ENCODE peak calls at places on chromosome 14, in four cellular contexts. D is AG04450, A is COLO829, N is T-cell. B is an unnamed sample.

GRCh38 chr14:95713596-95714371 is at the start of gene TCL1A:
- DNase-seq in D (no peak), N (no peak), A (no peak), B (no peak)

GRCh38 chr14:60092516-60092915 is 793 bp downstream of the PCNX4 start:
- DNase-seq in N (no peak), A (peak; percentile 17), D (no peak), B (peak; percentile 10)

GRCh38 chr14:77323571-77323970 is 2.7 kb downstream of the GSTZ1 start:
- DNase-seq in A (no peak), N (no peak), D (no peak), B (no peak)

GRCh38 chr14:24095196-24096068 is 1.3 kb downstream of the PCK2 start:
- DNase-seq in N (no peak), A (peak; percentile 56), D (no peak), B (peak; percentile 59)

GRCh38 chr14:86388216-86388615 is 858.3 kb downstream of the FLRT2 start:
- DNase-seq in A (no peak), N (no peak), D (no peak), B (no peak)

GRCh38 chr14:95519699-95520098 is 3.2 kb upstream of the SYNE3 start:
- DNase-seq in N (peak; percentile 25), D (no peak), A (peak; percentile 44), B (no peak)

GRCh38 chr14:88026890-88027289 is 22.0 kb downstream of the GPR65 start:
- DNase-seq in N (no peak), A (no peak), D (no peak), B (no peak)

GRCh38 chr14:55103005-55103640 is 25.9 kb upstream of the LGALS3 start:
- DNase-seq in D (peak; percentile 72), N (peak; percentile 23), A (peak; percentile 49), B (peak; percentile 36)

GRCh38 chr14:67411820-67412421 is at the start of gene PLEK2:
- DNase-seq in A (no peak), D (no peak), N (peak; percentile 47), B (no peak)

GRCh38 chr14:104171029-104171697 is 32.8 kb downstream of the KIF26A start:
- DNase-seq in N (no peak), A (no peak), D (no peak), B (peak; percentile 65)

GRCh38 chr14:64946310-64947045 is 3.9 kb upstream of the GPX2 start:
- DNase-seq in N (no peak), D (no peak), A (no peak), B (no peak)

GRCh38 chr14:74572829-74573360 is 39.1 kb downstream of the LTBP2 start:
- DNase-seq in N (no peak), D (no peak), A (peak; percentile 53), B (no peak)

GRCh38 chr14:100383727-100384158 is 60.6 kb downstream of the SLC25A47 start:
- DNase-seq in D (no peak), N (peak; percentile 62), A (peak; percentile 62), B (peak; percentile 74)

GRCh38 chr14:61476737-61477410 is 155.5 kb downstream of the PRKCH start:
- DNase-seq in D (peak; percentile 96), A (no peak), N (peak; percentile 67), B (no peak)

GRCh38 chr14:104436741-104437701 is 142.5 kb upstream of the C14orf180 start:
- DNase-seq in A (no peak), D (no peak), N (no peak), B (no peak)

GRCh38 chr14:21978184-21978998 is 304.8 kb upstream of the OR4E1 start:
- DNase-seq in A (peak; percentile 49), D (no peak), N (peak; percentile 60), B (peak; percentile 68)

GRCh38 chr14:101980251-101980650 is 15.9 kb downstream of the DYNC1H1 start:
- DNase-seq in D (no peak), N (no peak), A (no peak), B (no peak)

GRCh38 chr14:84874436-84874835 is 655.5 kb upstream of the FLRT2 start:
- DNase-seq in A (peak; percentile 32), N (no peak), D (no peak), B (no peak)

GRCh38 chr14:34685819-34686428 is 28.5 kb downstream of the CFL2 start:
- DNase-seq in D (no peak), N (no peak), A (no peak), B (no peak)

GRCh38 chr14:76091036-76091435 is 60.7 kb upstream of the GPATCH2L start:
- DNase-seq in A (no peak), D (no peak), N (no peak), B (no peak)

GRCh38 chr14:91373591-91374245 is 43.9 kb downstream of the CCDC88C start:
- DNase-seq in A (no peak), N (no peak), D (no peak), B (no peak)

GRCh38 chr14:63918411-63918810 is 65.6 kb downstream of the SYNE2 start:
- DNase-seq in A (no peak), N (no peak), D (no peak), B (peak; percentile 34)

GRCh38 chr14:101007765-101008164 is 104.2 kb upstream of the RTL1 start:
- DNase-seq in N (no peak), A (no peak), D (no peak), B (no peak)

GRCh38 chr14:24607081-24607480 is 2.4 kb downstream of the GZMH start:
- DNase-seq in A (no peak), D (no peak), N (no peak), B (no peak)

GRCh38 chr14:77281852-77282251 is 10.8 kb upstream of the NGB start:
- DNase-seq in D (no peak), N (no peak), A (no peak), B (no peak)

GRCh38 chr14:100159107-100159864 is at the start of gene DEGS2:
- DNase-seq in D (no peak), N (peak; percentile 45), A (no peak), B (peak; percentile 69)

GRCh38 chr14:101234588-101234937 is 326.7 kb upstream of the DIO3 start:
- DNase-seq in N (no peak), A (no peak), D (no peak), B (no peak)

GRCh38 chr14:98208074-98208675 is 1063.8 kb downstream of the BCL11B start:
- DNase-seq in A (no peak), N (no peak), D (no peak), B (no peak)

GRCh38 chr14:22567437-22567836 is 21.6 kb downstream of the DAD1 start:
- DNase-seq in A (no peak), N (no peak), D (no peak), B (no peak)

GRCh38 chr14:81110186-81110585 is 110.6 kb downstream of the GTF2A1 start:
- DNase-seq in D (no peak), A (no peak), N (no peak), B (no peak)

GRCh38 chr14:93947282-93947681 is 20.1 kb downstream of the FAM181A start:
- DNase-seq in A (no peak), N (no peak), D (no peak), B (no peak)

GRCh38 chr14:55721353-55721752 is 141.3 kb downstream of the KTN1 start:
- DNase-seq in A (peak; percentile 58), D (no peak), N (no peak), B (no peak)

GRCh38 chr14:60646202-60646886 is 2.9 kb downstream of the SIX1 start:
- DNase-seq in D (no peak), N (no peak), A (no peak), B (no peak)

GRCh38 chr14:95098984-95099599 is 58.2 kb downstream of the DICER1 start:
- DNase-seq in D (peak; percentile 7), A (peak; percentile 42), N (peak; percentile 9), B (peak; percentile 57)

GRCh38 chr14:95609398-95609990 is 74.6 kb downstream of the GLRX5 start:
- DNase-seq in A (peak; percentile 52), N (no peak), D (no peak), B (peak; percentile 66)

GRCh38 chr14:46034305-46034704 is 617.3 kb downstream of the RPL10L start:
- DNase-seq in D (no peak), N (no peak), A (no peak), B (no peak)

GRCh38 chr14:30719137-30719536 is 97.0 kb downstream of the SCFD1 start:
- DNase-seq in A (no peak), D (no peak), N (no peak), B (no peak)

GRCh38 chr14:31745741-31746140 is 184.5 kb downstream of the NUBPL start:
- DNase-seq in D (no peak), N (no peak), A (no peak), B (no peak)

GRCh38 chr14:56730468-56731145 is 79.7 kb downstream of the OTX2 start:
- DNase-seq in N (no peak), A (no peak), D (no peak), B (peak; percentile 16)

B was measured in nephron progenitor cell.